ENCODE peak calls at places on chromosomes 5 and 9, in ten cellular contexts. G, T, R, K, D, M, P, X, V and W are unnamed samples.
A peak's percentile ranks its signal among the peaks of the same experiment; 100 is the strongest.

GRCh38 chr5:96324708-96325107 is 108.3 kb downstream of the PCSK1 start:
- DNase-seq in R (no peak), V (peak; percentile 94), X (no peak), K (no peak), D (no peak), G (no peak), P (no peak), M (no peak), T (no peak), W (no peak)

GRCh38 chr9:73152445-73152844 is 780 bp downstream of the ANXA1 start:
- DNase-seq in T (no peak), K (no peak), M (no peak), G (no peak), D (no peak), X (no peak), P (no peak), R (no peak), V (peak; percentile 77), W (no peak)

GRCh38 chr9:32992596-32993238 is 8.7 kb downstream of the APTX start:
- DNase-seq in M (no peak), T (no peak), P (no peak), K (no peak), D (no peak), V (peak; percentile 35), G (no peak), X (no peak), R (no peak), W (no peak)

GRCh38 chr5:178301641-178302040 is 69.0 kb upstream of the PHYKPL start:
- DNase-seq in X (no peak), T (no peak), V (no peak), M (no peak), G (no peak), K (no peak), P (no peak), R (no peak), D (no peak), W (no peak)

GRCh38 chr9:128713941-128714573 is 9.9 kb downstream of the ZDHHC12 start:
- DNase-seq in G (no peak), V (no peak), D (no peak), R (no peak), M (peak; percentile 8), X (no peak), P (no peak), K (peak; percentile 7), T (no peak), W (no peak)

GRCh38 chr9:81801190-81801589 is 111.8 kb upstream of the TLE1 start:
- DNase-seq in T (no peak), M (no peak), X (no peak), V (peak; percentile 52), G (no peak), K (no peak), R (no peak), P (no peak), D (no peak), W (no peak)

GRCh38 chr9:74771262-74771585 is 116.5 kb downstream of the TRPM6 start:
- DNase-seq in T (no peak), V (no peak), G (no peak), K (no peak), P (no peak), M (no peak), R (peak; percentile 32), X (no peak), D (no peak), W (no peak)

GRCh38 chr5:89083791-89084190 is 200.8 kb upstream of the MEF2C start:
- DNase-seq in P (no peak), R (no peak), T (no peak), X (no peak), K (no peak), M (no peak), V (peak; percentile 37), D (no peak), G (no peak), W (no peak)

GRCh38 chr5:43854697-43855292 is 251.8 kb downstream of the NNT start:
- DNase-seq in G (no peak), R (no peak), D (no peak), K (no peak), V (peak; percentile 35), P (no peak), T (no peak), X (no peak), M (no peak), W (no peak)

GRCh38 chr5:144230806-144231205 is 60.1 kb downstream of the KCTD16 start:
- DNase-seq in D (no peak), K (no peak), T (no peak), R (no peak), V (no peak), M (peak; percentile 68), X (no peak), P (no peak), G (no peak), W (no peak)

GRCh38 chr9:118595719-118596305 is 773.4 kb downstream of the BRINP1 start:
- DNase-seq in X (peak; percentile 15), R (no peak), M (peak; percentile 15), G (no peak), D (no peak), P (peak; percentile 34), K (no peak), V (peak; percentile 78), T (no peak), W (no peak)

GRCh38 chr5:37991267-37991902 is 151.5 kb upstream of the GDNF start:
- DNase-seq in M (no peak), G (no peak), K (no peak), X (no peak), D (no peak), R (no peak), V (no peak), T (no peak), P (no peak), W (no peak)

GRCh38 chr9:69857131-69857530 is 36.5 kb downstream of the CFAP95 start:
- DNase-seq in X (no peak), R (no peak), G (no peak), M (no peak), T (no peak), V (peak; percentile 92), K (no peak), P (no peak), D (no peak), W (no peak)

GRCh38 chr5:94779684-94780083 is 161.2 kb downstream of the SLF1 start:
- DNase-seq in D (no peak), K (no peak), X (no peak), V (no peak), T (no peak), P (no peak), M (no peak), G (no peak), R (no peak), W (no peak)

GRCh38 chr5:80238078-80238477 is 17.8 kb downstream of the SERINC5 start:
- DNase-seq in X (no peak), P (no peak), R (peak; percentile 28), D (no peak), G (no peak), M (no peak), V (no peak), T (peak; percentile 11), K (no peak), W (no peak)

GRCh38 chr9:35680331-35681105 is 6.8 kb downstream of the CA9 start:
- DNase-seq in M (no peak), P (no peak), T (no peak), G (no peak), X (no peak), V (peak; percentile 67), R (no peak), D (no peak), K (no peak), W (no peak)

GRCh38 chr9:21473236-21473635 is 8.9 kb downstream of the IFNE start:
- DNase-seq in T (no peak), P (no peak), D (no peak), R (no peak), V (no peak), M (no peak), X (no peak), K (no peak), G (no peak), W (no peak)

GRCh38 chr9:7910426-7911015 is 110.9 kb upstream of the DMAC1 start:
- DNase-seq in P (no peak), M (no peak), V (no peak), R (no peak), G (no peak), D (no peak), X (no peak), T (no peak), K (no peak), W (no peak)

GRCh38 chr5:107502711-107503110 is 168.0 kb downstream of the EFNA5 start:
- DNase-seq in D (no peak), G (no peak), X (no peak), P (no peak), T (no peak), V (no peak), M (no peak), R (no peak), K (no peak), W (no peak)

GRCh38 chr5:14816374-14816998 is 55.1 kb downstream of the ANKH start:
- DNase-seq in M (no peak), G (no peak), X (no peak), K (no peak), P (no peak), R (no peak), T (no peak), V (peak; percentile 52), D (no peak), W (no peak)

GRCh38 chr5:167030500-167031120 is 1260.8 kb upstream of the WWC1 start:
- DNase-seq in V (no peak), R (no peak), P (peak; percentile 47), M (no peak), K (no peak), D (no peak), X (no peak), G (no peak), T (no peak), W (no peak)

GRCh38 chr5:14872070-14872989 is 752 bp upstream of the ANKH start:
- DNase-seq in P (peak; percentile 70), V (peak; percentile 35), X (peak; percentile 76), D (peak; percentile 26), G (peak; percentile 66), M (peak; percentile 55), K (peak; percentile 72), R (peak; percentile 59), T (peak; percentile 79), W (peak; percentile 70)

GRCh38 chr9:123473226-123473625 is 117.2 kb downstream of the CRB2 start:
- DNase-seq in P (peak; percentile 21), K (no peak), X (peak; percentile 48), V (no peak), D (no peak), G (no peak), T (no peak), M (no peak), R (no peak), W (no peak)

GRCh38 chr5:135013445-135013844 is 20.6 kb downstream of the PITX1 start:
- DNase-seq in R (no peak), M (no peak), K (no peak), V (no peak), P (no peak), G (no peak), T (no peak), D (no peak), X (no peak), W (no peak)

GRCh38 chr5:120806132-120806531 is 342.0 kb downstream of the PRR16 start:
- DNase-seq in X (no peak), D (no peak), G (no peak), R (no peak), K (no peak), M (no peak), V (peak; percentile 33), P (no peak), T (no peak), W (no peak)

GRCh38 chr9:128341435-128341849 is 1.1 kb downstream of the SLC27A4 start:
- DNase-seq in K (peak; percentile 55), G (peak; percentile 61), X (peak; percentile 11), T (peak; percentile 66), D (peak; percentile 79), P (peak; percentile 65), R (peak; percentile 75), V (peak; percentile 77), M (peak; percentile 73), W (peak; percentile 65)